ENCODE peak calls at places on chromosomes 12 and 14, in four cellular contexts. Q is tibial artery, Y is testis, W is ascending aorta. O is an unnamed sample. For H3K4me1, the result is how much of the 10 kb centered on the place peaks cover.

GRCh38 chr12:108175310-108175709 is 46.2 kb downstream of the WSCD2 start:
- DNase-seq in W (no peak), Q (no peak), Y (no peak), O (no peak)

GRCh38 chr14:47959753-47960152 is 284.3 kb upstream of the MDGA2 start:
- DNase-seq in W (no peak), Y (no peak), Q (no peak), O (no peak)

GRCh38 chr12:23099604-23100003 is 474.6 kb downstream of the ETNK1 start:
- DNase-seq in Y (no peak), W (no peak), Q (no peak), O (no peak)

GRCh38 chr12:54404061-54405004 is 14.7 kb downstream of the ITGA5 start:
- DNase-seq in Q (no peak), Y (peak), W (no peak), O (no peak)

GRCh38 chr12:13880613-13881012 is 100.8 kb downstream of the GRIN2B start:
- DNase-seq in W (no peak), Y (no peak), Q (no peak), O (no peak)

GRCh38 chr14:72186461-72187035 is 254.3 kb downstream of the RGS6 start:
- DNase-seq in Q (peak), W (no peak), Y (peak), O (no peak)

GRCh38 chr12:25903603-25904245 is 54.8 kb upstream of the RASSF8 start:
- DNase-seq in W (no peak), Y (no peak), Q (no peak), O (no peak)

GRCh38 chr14:51653096-51653814 is 1.5 kb downstream of the FRMD6 start:
- DNase-seq in W (no peak), Y (no peak), Q (no peak), O (no peak)

GRCh38 chr12:96487634-96488033 is 1.7 kb upstream of the CFAP54 start:
- DNase-seq in W (no peak), Y (no peak), Q (no peak), O (no peak)

GRCh38 chr12:4518106-4518728 is 20.5 kb upstream of the RAD51AP1 start:
- DNase-seq in Q (no peak), Y (no peak), W (no peak), O (no peak)

GRCh38 chr12:57141249-57141648 is 6.2 kb downstream of the LRP1-AS start:
- DNase-seq in W (no peak), Y (no peak), Q (no peak), O (no peak)
- H3K4me1 ChIP-seq in W (under half), Y (half or more), Q (under half), O (under half)

GRCh38 chr14:33799705-33800269 is 151.1 kb downstream of the EGLN3 start:
- DNase-seq in Q (peak), W (no peak), Y (no peak), O (no peak)
- H3K4me3 ChIP-seq in Q (peak), W (peak), Y (peak), O (no peak)

DNA sequence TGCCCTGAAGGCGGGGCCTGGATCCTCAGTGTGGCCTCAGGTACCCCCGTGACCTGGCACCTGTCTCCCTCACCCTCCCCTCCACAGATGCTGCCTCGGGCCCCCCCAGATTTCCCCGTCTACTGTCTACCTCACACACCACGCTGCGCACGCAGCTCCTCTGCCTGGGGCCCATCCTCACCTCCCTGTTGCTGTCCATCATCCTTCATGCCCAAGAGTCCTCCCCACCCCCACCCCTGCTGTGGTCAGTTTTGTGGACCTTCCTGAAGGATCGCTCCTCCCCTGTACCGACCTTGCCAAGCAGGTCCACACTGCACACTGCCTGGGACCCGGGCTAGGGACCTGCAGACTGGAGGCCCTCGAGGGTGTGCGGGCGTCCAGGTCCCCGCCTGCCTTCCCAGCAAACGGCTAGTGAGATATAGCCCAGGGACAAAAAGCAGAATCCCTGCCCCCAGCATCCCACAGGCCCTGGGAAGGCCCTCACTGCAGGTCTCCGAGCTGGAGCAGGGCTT is 197.4 kb upstream of the DIO3 start:
- DNase-seq in W (no peak), Y (peak), Q (no peak), O (no peak)
- H3K4me1 ChIP-seq in W (under half), Y (under half), Q (under half), O (under half)

DNA sequence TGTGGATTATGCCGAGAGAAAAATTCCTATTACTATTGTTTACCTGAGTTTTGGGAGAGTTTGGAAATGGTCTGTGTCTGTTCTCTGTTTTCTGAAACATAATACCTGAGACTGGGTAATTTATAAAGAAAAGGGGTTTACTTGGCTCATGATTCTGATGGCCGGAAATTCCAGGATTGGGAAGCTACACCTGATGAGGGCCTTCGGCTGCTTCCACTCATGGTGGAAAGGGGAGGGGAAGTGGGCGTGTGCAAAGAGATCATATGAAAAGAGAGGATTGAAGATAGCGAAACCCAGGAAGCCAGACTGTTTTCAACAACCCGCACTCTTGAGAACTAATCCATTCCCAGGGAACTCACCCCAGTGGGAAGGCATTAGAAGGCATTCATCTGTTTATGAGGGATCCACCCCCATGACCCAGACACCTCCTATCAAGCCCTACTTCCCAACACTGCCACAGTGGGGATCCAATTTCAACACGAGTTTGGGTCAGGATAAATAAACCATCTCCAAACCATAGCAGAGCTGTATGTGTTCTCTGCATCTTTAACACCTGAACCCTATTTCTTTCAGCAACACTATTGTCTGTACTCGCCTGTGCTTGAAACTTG is 51.1 kb downstream of the APAF1 start:
- DNase-seq in Q (no peak), Y (no peak), W (no peak), O (no peak)
- H3K4me3 ChIP-seq in Q (no peak), Y (no peak), W (no peak), O (no peak)

GRCh38 chr12:121222847-121223246 is 12.9 kb downstream of the P2RX4 start:
- DNase-seq in W (no peak), Y (no peak), Q (no peak), O (no peak)

GRCh38 chr12:121223283-121223946 is 13.5 kb downstream of the P2RX4 start:
- DNase-seq in Q (no peak), Y (peak), W (no peak), O (peak)

GRCh38 chr12:121226399-121226798 is 16.5 kb downstream of the P2RX4 start:
- DNase-seq in Y (no peak), Q (no peak), W (no peak), O (no peak)

GRCh38 chr12:121223947-121224285 is 14.0 kb downstream of the P2RX4 start:
- DNase-seq in Y (no peak), W (no peak), Q (no peak), O (no peak)

DNA sequence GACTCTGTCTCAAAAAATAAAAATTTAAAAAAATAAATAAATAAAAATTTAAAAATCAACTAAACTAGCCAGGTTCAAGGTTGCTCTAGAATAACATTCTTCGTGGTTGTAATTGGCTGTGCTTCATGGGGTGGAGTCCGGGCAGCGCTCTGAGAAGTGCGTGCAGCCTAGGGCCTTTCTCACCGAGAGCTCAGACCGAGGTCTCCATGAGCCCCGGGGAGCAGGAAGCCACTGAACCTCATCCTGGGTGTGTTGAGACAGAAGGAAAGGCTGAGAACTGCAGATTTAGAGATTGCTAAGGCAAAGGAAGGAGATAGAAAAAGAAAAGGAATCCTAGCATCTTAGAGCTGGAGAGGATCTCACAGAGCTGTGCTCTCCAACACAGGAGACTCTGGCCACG is 14.7 kb downstream of the P2RX4 start:
- DNase-seq in Q (no peak), W (no peak), Y (peak), O (no peak)
- H3K4me1 ChIP-seq in Q (under half), W (under half), Y (under half), O (under half)

GRCh38 chr12:122872815-122873361 is 23.0 kb downstream of the VPS37B start:
- DNase-seq in W (no peak), Q (peak), Y (no peak), O (no peak)

GRCh38 chr12:122873540-122873939 is 22.4 kb downstream of the VPS37B start:
- DNase-seq in Y (no peak), Q (peak), W (no peak), O (no peak)

GRCh38 chr12:122874081-122874480 is 21.8 kb downstream of the VPS37B start:
- DNase-seq in W (no peak), Y (no peak), Q (peak), O (no peak)

GRCh38 chr12:122876724-122877123 is 19.2 kb downstream of the VPS37B start:
- DNase-seq in Y (no peak), Q (peak), W (no peak), O (no peak)

DNA sequence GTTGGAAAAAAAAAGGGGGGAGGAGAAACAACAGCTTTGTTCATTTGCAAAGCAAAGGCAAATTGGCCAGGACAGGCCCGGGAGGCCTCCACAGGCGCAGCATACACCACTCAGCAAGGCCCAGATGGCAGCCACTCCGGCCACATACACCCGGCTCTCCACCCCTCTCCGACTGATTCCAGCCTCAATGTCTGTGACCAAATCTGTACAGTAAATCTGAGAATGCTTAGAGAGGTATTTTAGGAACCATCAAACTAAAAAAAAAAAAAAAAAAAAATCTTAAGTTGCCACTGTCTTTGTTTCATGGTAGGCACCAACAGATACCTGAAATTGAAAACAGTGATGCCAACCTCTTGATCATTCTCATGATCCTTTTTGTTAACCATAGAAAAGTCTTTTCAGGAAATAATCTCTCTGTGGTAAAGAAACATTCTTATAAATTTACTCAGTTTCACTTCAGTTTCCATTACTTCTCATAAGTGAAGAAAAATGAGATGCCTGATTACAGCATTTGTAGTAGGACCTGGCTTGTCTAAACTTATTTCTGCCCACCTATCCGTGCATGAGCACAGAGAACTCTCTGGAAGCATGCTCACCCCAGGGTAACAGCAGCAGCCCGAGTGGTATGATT is 20.2 kb downstream of the VPS37B start:
- DNase-seq in Q (peak), W (no peak), Y (no peak), O (no peak)
- H3K4me3 ChIP-seq in Q (no peak), W (no peak), Y (no peak), O (no peak)

O was measured in colonic mucosa.